ENCODE peak calls at places on chromosome 2, in five cellular contexts. F, T, H, X and J are unnamed samples.

GRCh38 chr2:218694405-218695145 is 16.1 kb upstream of the TTLL4 start:
- DNase-seq in F (no peak), T (no peak), H (no peak), X (no peak), J (no peak)

GRCh38 chr2:128513416-128514283 is 195.0 kb upstream of the HS6ST1 start:
- DNase-seq in F (no peak), T (no peak), H (no peak), X (no peak), J (no peak)

GRCh38 chr2:72326759-72327158 is 179.1 kb upstream of the CYP26B1 start:
- DNase-seq in F (no peak), T (no peak), H (no peak), X (no peak), J (no peak)

GRCh38 chr2:216109962-216110614 is 940 bp downstream of the XRCC5 start:
- DNase-seq in F (peak; percentile 44), T (no peak), H (no peak), X (no peak), J (no peak)

GRCh38 chr2:134671498-134671897 is 47.3 kb downstream of the TMEM163 start:
- DNase-seq in F (no peak), T (no peak), H (no peak), X (no peak), J (no peak)

GRCh38 chr2:65018141-65018582 is 29.0 kb downstream of the SLC1A4 start:
- DNase-seq in F (no peak), T (no peak), H (peak; percentile 57), X (no peak), J (no peak)

GRCh38 chr2:201234167-201235139 is 25.9 kb upstream of the CASP8 start:
- DNase-seq in F (peak; percentile 21), T (no peak), H (no peak), X (no peak), J (no peak)

GRCh38 chr2:187654535-187654934 is 100.3 kb upstream of the TFPI start:
- DNase-seq in F (no peak), T (no peak), H (no peak), X (no peak), J (no peak)

GRCh38 chr2:70627499-70627898 is 73.9 kb upstream of the TGFA start:
- DNase-seq in F (no peak), T (no peak), H (no peak), X (no peak), J (peak; percentile 28)

GRCh38 chr2:212911011-212911410 is 240.4 kb downstream of the IKZF2 start:
- DNase-seq in F (no peak), T (no peak), H (no peak), X (no peak), J (no peak)

GRCh38 chr2:232772540-232772939 is 3.8 kb downstream of the KCNJ13 start:
- DNase-seq in F (no peak), T (no peak), H (no peak), X (no peak), J (no peak)

GRCh38 chr2:81872043-81872442 is 1567.5 kb upstream of the LRRTM1 start:
- DNase-seq in F (no peak), T (no peak), H (no peak), X (no peak), J (no peak)

GRCh38 chr2:10399358-10399757 is 48.8 kb downstream of the ODC1 start:
- DNase-seq in F (no peak), T (no peak), H (no peak), X (no peak), J (no peak)

GRCh38 chr2:190159453-190159852 is 96.9 kb upstream of the MSTN start:
- DNase-seq in F (no peak), T (no peak), H (no peak), X (no peak), J (no peak)

GRCh38 chr2:159399716-159400525 is 113.4 kb upstream of the WDSUB1 start:
- DNase-seq in F (no peak), T (no peak), H (no peak), X (no peak), J (no peak)

GRCh38 chr2:47078541-47079482 is 76.3 kb downstream of the STPG4 start:
- DNase-seq in F (no peak), T (no peak), H (no peak), X (no peak), J (no peak)

GRCh38 chr2:30527859-30528258 is 80.8 kb downstream of the LCLAT1 start:
- DNase-seq in F (no peak), T (no peak), H (no peak), X (no peak), J (no peak)

GRCh38 chr2:75602724-75603342 is 42.1 kb upstream of the EVA1A start:
- DNase-seq in F (peak; percentile 61), T (peak; percentile 78), H (no peak), X (no peak), J (no peak)

GRCh38 chr2:70938580-70938938 is 2.9 kb downstream of the ATP6V1B1 start:
- DNase-seq in F (no peak), T (no peak), H (no peak), X (no peak), J (no peak)

GRCh38 chr2:238339814-238340213 is 19.5 kb downstream of the TRAF3IP1 start:
- DNase-seq in F (no peak), T (no peak), H (no peak), X (no peak), J (no peak)

GRCh38 chr2:229378386-229378785 is 107.3 kb upstream of the PID1 start:
- DNase-seq in F (peak; percentile 42), T (no peak), H (no peak), X (no peak), J (no peak)

GRCh38 chr2:219633276-219634065 is 6.0 kb downstream of the SLC4A3 start:
- DNase-seq in F (no peak), T (no peak), H (no peak), X (no peak), J (no peak)

GRCh38 chr2:109594246-109594900 is 19.4 kb downstream of the SEPTIN10 start:
- DNase-seq in F (no peak), T (no peak), H (no peak), X (no peak), J (no peak)

GRCh38 chr2:188122983-188123382 is 168.7 kb upstream of the GULP1 start:
- DNase-seq in F (no peak), T (no peak), H (no peak), X (no peak), J (no peak)

GRCh38 chr2:74333175-74333574 is 10.0 kb downstream of the SLC4A5 start:
- DNase-seq in F (peak; percentile 11), T (no peak), H (no peak), X (peak; percentile 45), J (peak; percentile 30)

GRCh38 chr2:38627400-38627799 is 24.7 kb upstream of the HNRNPLL start:
- DNase-seq in F (no peak), T (no peak), H (no peak), X (no peak), J (no peak)

GRCh38 chr2:149679286-149679685 is 91.7 kb upstream of the MMADHC start:
- DNase-seq in F (no peak), T (no peak), H (no peak), X (no peak), J (no peak)

GRCh38 chr2:132977812-132978529 is 308.0 kb upstream of the LYPD1 start:
- DNase-seq in F (no peak), T (no peak), H (no peak), X (no peak), J (no peak)

GRCh38 chr2:234747833-234748559 is 203.8 kb upstream of the SH3BP4 start:
- DNase-seq in F (no peak), T (no peak), H (no peak), X (no peak), J (no peak)

GRCh38 chr2:231923951-231924888 is 2.0 kb downstream of the NPPC start:
- DNase-seq in F (no peak), T (no peak), H (no peak), X (no peak), J (no peak)

GRCh38 chr2:10239561-10239967 is 63.1 kb upstream of the HPCAL1 start:
- DNase-seq in F (no peak), T (no peak), H (peak; percentile 40), X (no peak), J (no peak)

GRCh38 chr2:109020217-109020637 is 31.2 kb upstream of the EDAR start:
- DNase-seq in F (no peak), T (no peak), H (no peak), X (no peak), J (no peak)

GRCh38 chr2:99278793-99279291 is 22.2 kb downstream of the LYG1 start:
- DNase-seq in F (peak; percentile 62), T (peak; percentile 86), H (no peak), X (no peak), J (no peak)

GRCh38 chr2:30683240-30683956 is 123.8 kb downstream of the CAPN13 start:
- DNase-seq in F (no peak), T (no peak), H (no peak), X (no peak), J (no peak)

GRCh38 chr2:153935511-153935910 is 63.8 kb downstream of the GALNT13 start:
- DNase-seq in F (no peak), T (no peak), H (no peak), X (no peak), J (no peak)

GRCh38 chr2:169461143-169461542 is 18.2 kb upstream of the BBS5 start:
- DNase-seq in F (no peak), T (no peak), H (no peak), X (no peak), J (no peak)